ENCODE peak calls at places on chromosomes 3 and 15, in seven cellular contexts. One of them, this sample, is unnamed.

GRCh38 chr15:88243895-88244787 is 12.4 kb downstream of the NTRK3 start:
- DNase-seq in globus pallidus: no peak
- DNase-seq in BE2C: peak; percentile 56
- DNase-seq in NCI-H2227 treated with DMSO at 0.1 percent for 48 hours: no peak
- DNase-seq in cardiac muscle cell: peak; percentile 53
- DNase-seq in iPS-NIHi11: peak; percentile 68
- DNase-seq in activated gamma-delta T cell treated with anti-CD3 and anti-CD28 coated beads, Interleukin-2, amount 50 U/mL, for 16 hours: no peak
- DNase-seq in this sample: peak; percentile 11

GRCh38 chr3:11554236-11554610 is 89.5 kb downstream of the VGLL4 start:
- DNase-seq in cardiac muscle cell: no peak
- DNase-seq in activated gamma-delta T cell treated with anti-CD3 and anti-CD28 coated beads, Interleukin-2, amount 50 U/mL, for 16 hours: no peak
- DNase-seq in globus pallidus: no peak
- DNase-seq in NCI-H2227 treated with DMSO at 0.1 percent for 48 hours: no peak
- DNase-seq in iPS-NIHi11: no peak
- DNase-seq in BE2C: no peak
- DNase-seq in this sample: no peak

GRCh38 chr3:59245879-59246501 is 196.2 kb upstream of the CFAP20DC start:
- DNase-seq in cardiac muscle cell: no peak
- DNase-seq in iPS-NIHi11: no peak
- DNase-seq in BE2C: peak; percentile 18
- DNase-seq in globus pallidus: peak; percentile 45
- DNase-seq in activated gamma-delta T cell treated with anti-CD3 and anti-CD28 coated beads, Interleukin-2, amount 50 U/mL, for 16 hours: no peak
- DNase-seq in NCI-H2227 treated with DMSO at 0.1 percent for 48 hours: peak; percentile 74
- DNase-seq in this sample: no peak

GRCh38 chr3:156307704-156308103 is 187.3 kb downstream of the KCNAB1 start:
- DNase-seq in BE2C: no peak
- DNase-seq in cardiac muscle cell: no peak
- DNase-seq in iPS-NIHi11: no peak
- DNase-seq in globus pallidus: no peak
- DNase-seq in NCI-H2227 treated with DMSO at 0.1 percent for 48 hours: no peak
- DNase-seq in activated gamma-delta T cell treated with anti-CD3 and anti-CD28 coated beads, Interleukin-2, amount 50 U/mL, for 16 hours: no peak
- DNase-seq in this sample: no peak

GRCh38 chr15:44308874-44309273 is 20.4 kb downstream of the GOLM2 start:
- DNase-seq in activated gamma-delta T cell treated with anti-CD3 and anti-CD28 coated beads, Interleukin-2, amount 50 U/mL, for 16 hours: no peak
- DNase-seq in globus pallidus: no peak
- DNase-seq in iPS-NIHi11: no peak
- DNase-seq in NCI-H2227 treated with DMSO at 0.1 percent for 48 hours: no peak
- DNase-seq in BE2C: no peak
- DNase-seq in cardiac muscle cell: no peak
- DNase-seq in this sample: no peak

GRCh38 chr3:63933459-63933858 is 21.3 kb upstream of the SCAANT1 start:
- DNase-seq in iPS-NIHi11: no peak
- DNase-seq in globus pallidus: no peak
- DNase-seq in NCI-H2227 treated with DMSO at 0.1 percent for 48 hours: no peak
- DNase-seq in BE2C: no peak
- DNase-seq in activated gamma-delta T cell treated with anti-CD3 and anti-CD28 coated beads, Interleukin-2, amount 50 U/mL, for 16 hours: no peak
- DNase-seq in cardiac muscle cell: no peak
- DNase-seq in this sample: peak; percentile 27

GRCh38 chr3:117526485-117527079 is 817.0 kb downstream of the TUSC7 start:
- DNase-seq in cardiac muscle cell: peak; percentile 22
- DNase-seq in BE2C: peak; percentile 33
- DNase-seq in iPS-NIHi11: no peak
- DNase-seq in NCI-H2227 treated with DMSO at 0.1 percent for 48 hours: no peak
- DNase-seq in globus pallidus: peak; percentile 74
- DNase-seq in activated gamma-delta T cell treated with anti-CD3 and anti-CD28 coated beads, Interleukin-2, amount 50 U/mL, for 16 hours: no peak
- DNase-seq in this sample: no peak

GRCh38 chr3:45104715-45105711 is 41.2 kb downstream of the CDCP1 start:
- DNase-seq in activated gamma-delta T cell treated with anti-CD3 and anti-CD28 coated beads, Interleukin-2, amount 50 U/mL, for 16 hours: no peak
- DNase-seq in globus pallidus: no peak
- DNase-seq in BE2C: no peak
- DNase-seq in NCI-H2227 treated with DMSO at 0.1 percent for 48 hours: no peak
- DNase-seq in cardiac muscle cell: no peak
- DNase-seq in iPS-NIHi11: no peak
- DNase-seq in this sample: no peak

GRCh38 chr3:14725015-14725431 is 50.1 kb downstream of the C3orf20 start:
- DNase-seq in BE2C: no peak
- DNase-seq in NCI-H2227 treated with DMSO at 0.1 percent for 48 hours: no peak
- DNase-seq in iPS-NIHi11: no peak
- DNase-seq in cardiac muscle cell: no peak
- DNase-seq in activated gamma-delta T cell treated with anti-CD3 and anti-CD28 coated beads, Interleukin-2, amount 50 U/mL, for 16 hours: no peak
- DNase-seq in globus pallidus: no peak
- DNase-seq in this sample: no peak

GRCh38 chr3:114392831-114393230 is 99.0 kb downstream of the TIGIT start:
- DNase-seq in NCI-H2227 treated with DMSO at 0.1 percent for 48 hours: no peak
- DNase-seq in cardiac muscle cell: no peak
- DNase-seq in activated gamma-delta T cell treated with anti-CD3 and anti-CD28 coated beads, Interleukin-2, amount 50 U/mL, for 16 hours: no peak
- DNase-seq in globus pallidus: no peak
- DNase-seq in iPS-NIHi11: no peak
- DNase-seq in BE2C: no peak
- DNase-seq in this sample: no peak

GRCh38 chr3:106092792-106093191 is 224.0 kb upstream of the CBLB start:
- DNase-seq in globus pallidus: no peak
- DNase-seq in NCI-H2227 treated with DMSO at 0.1 percent for 48 hours: no peak
- DNase-seq in iPS-NIHi11: no peak
- DNase-seq in cardiac muscle cell: no peak
- DNase-seq in activated gamma-delta T cell treated with anti-CD3 and anti-CD28 coated beads, Interleukin-2, amount 50 U/mL, for 16 hours: no peak
- DNase-seq in BE2C: no peak
- DNase-seq in this sample: no peak

GRCh38 chr15:61112231-61112630 is 116.9 kb downstream of the RORA start:
- DNase-seq in NCI-H2227 treated with DMSO at 0.1 percent for 48 hours: peak; percentile 43
- DNase-seq in globus pallidus: no peak
- DNase-seq in cardiac muscle cell: peak; percentile 15
- DNase-seq in iPS-NIHi11: peak; percentile 49
- DNase-seq in BE2C: no peak
- DNase-seq in activated gamma-delta T cell treated with anti-CD3 and anti-CD28 coated beads, Interleukin-2, amount 50 U/mL, for 16 hours: no peak
- DNase-seq in this sample: no peak

GRCh38 chr3:5426094-5426883 is 238.8 kb downstream of the EDEM1 start:
- DNase-seq in NCI-H2227 treated with DMSO at 0.1 percent for 48 hours: no peak
- DNase-seq in iPS-NIHi11: peak; percentile 80
- DNase-seq in activated gamma-delta T cell treated with anti-CD3 and anti-CD28 coated beads, Interleukin-2, amount 50 U/mL, for 16 hours: peak; percentile 28
- DNase-seq in globus pallidus: peak; percentile 76
- DNase-seq in cardiac muscle cell: peak; percentile 93
- DNase-seq in BE2C: peak; percentile 78
- DNase-seq in this sample: peak; percentile 72

GRCh38 chr3:69715204-69715603 is 24.1 kb upstream of the MITF start:
- DNase-seq in globus pallidus: no peak
- DNase-seq in NCI-H2227 treated with DMSO at 0.1 percent for 48 hours: no peak
- DNase-seq in iPS-NIHi11: no peak
- DNase-seq in BE2C: no peak
- DNase-seq in activated gamma-delta T cell treated with anti-CD3 and anti-CD28 coated beads, Interleukin-2, amount 50 U/mL, for 16 hours: no peak
- DNase-seq in cardiac muscle cell: no peak
- DNase-seq in this sample: no peak

GRCh38 chr3:15823092-15823491 is 25.3 kb upstream of the ANKRD28 start:
- DNase-seq in NCI-H2227 treated with DMSO at 0.1 percent for 48 hours: no peak
- DNase-seq in cardiac muscle cell: no peak
- DNase-seq in iPS-NIHi11: no peak
- DNase-seq in globus pallidus: no peak
- DNase-seq in activated gamma-delta T cell treated with anti-CD3 and anti-CD28 coated beads, Interleukin-2, amount 50 U/mL, for 16 hours: no peak
- DNase-seq in BE2C: no peak
- DNase-seq in this sample: no peak

GRCh38 chr3:106299300-106300098 is 430.7 kb upstream of the CBLB start:
- DNase-seq in activated gamma-delta T cell treated with anti-CD3 and anti-CD28 coated beads, Interleukin-2, amount 50 U/mL, for 16 hours: no peak
- DNase-seq in BE2C: peak; percentile 8
- DNase-seq in cardiac muscle cell: no peak
- DNase-seq in NCI-H2227 treated with DMSO at 0.1 percent for 48 hours: no peak
- DNase-seq in globus pallidus: no peak
- DNase-seq in iPS-NIHi11: no peak
- DNase-seq in this sample: no peak

GRCh38 chr3:79367066-79367465 is 400.7 kb downstream of the ROBO1 start:
- DNase-seq in NCI-H2227 treated with DMSO at 0.1 percent for 48 hours: no peak
- DNase-seq in globus pallidus: no peak
- DNase-seq in iPS-NIHi11: no peak
- DNase-seq in activated gamma-delta T cell treated with anti-CD3 and anti-CD28 coated beads, Interleukin-2, amount 50 U/mL, for 16 hours: no peak
- DNase-seq in BE2C: no peak
- DNase-seq in cardiac muscle cell: no peak
- DNase-seq in this sample: no peak

GRCh38 chr15:23075927-23076326 is 36.6 kb upstream of the TUBGCP5 start:
- DNase-seq in iPS-NIHi11: no peak
- DNase-seq in activated gamma-delta T cell treated with anti-CD3 and anti-CD28 coated beads, Interleukin-2, amount 50 U/mL, for 16 hours: no peak
- DNase-seq in NCI-H2227 treated with DMSO at 0.1 percent for 48 hours: no peak
- DNase-seq in BE2C: no peak
- DNase-seq in globus pallidus: no peak
- DNase-seq in cardiac muscle cell: no peak
- DNase-seq in this sample: no peak

This sample was measured in GDM1.